ENCODE peak calls at places on chromosome 16, in six cellular contexts. One of them, this sample, is unnamed.

GRCh38 chr16:46873201-46873600 is 11.0 kb upstream of the GPT2 start:
- DNase-seq in myocyte: no peak
- DNase-seq in ELR: no peak
- DNase-seq in A549: no peak
- DNase-seq in IMR-90: no peak
- DNase-seq in left kidney: no peak
- DNase-seq in this sample: no peak

GRCh38 chr16:500699-501098 is 26.8 kb upstream of the CAPN15 start:
- DNase-seq in left kidney: no peak
- DNase-seq in IMR-90: no peak
- DNase-seq in myocyte: no peak
- DNase-seq in A549: no peak
- DNase-seq in ELR: no peak
- DNase-seq in this sample: no peak

GRCh38 chr16:72797606-72798005 is 250.3 kb downstream of the ZFHX3 start:
- DNase-seq in A549: no peak
- DNase-seq in left kidney: no peak
- DNase-seq in IMR-90: no peak
- DNase-seq in myocyte: no peak
- DNase-seq in ELR: no peak
- DNase-seq in this sample: no peak

GRCh38 chr16:73771676-73772075 is 524.9 kb upstream of the PSMD7 start:
- DNase-seq in myocyte: no peak
- DNase-seq in ELR: no peak
- DNase-seq in IMR-90: no peak
- DNase-seq in A549: no peak
- DNase-seq in left kidney: no peak
- DNase-seq in this sample: no peak

GRCh38 chr16:87350681-87351319 is 32.8 kb downstream of the FBXO31 start:
- DNase-seq in left kidney: no peak
- DNase-seq in A549: no peak
- DNase-seq in ELR: peak
- DNase-seq in IMR-90: peak
- DNase-seq in myocyte: peak
- DNase-seq in this sample: no peak

GRCh38 chr16:86198201-86199118 is 299.5 kb downstream of the IRF8 start:
- DNase-seq in left kidney: peak
- DNase-seq in A549: no peak
- DNase-seq in ELR: no peak
- DNase-seq in IMR-90: no peak
- DNase-seq in myocyte: no peak
- DNase-seq in this sample: no peak

GRCh38 chr16:85151603-85152413 is 39.5 kb upstream of the CIBAR2 start:
- DNase-seq in ELR: peak
- DNase-seq in myocyte: peak
- DNase-seq in A549: no peak
- DNase-seq in left kidney: peak
- DNase-seq in IMR-90: peak
- DNase-seq in this sample: no peak

GRCh38 chr16:72255785-72256184 is 83.8 kb upstream of the PMFBP1 start:
- DNase-seq in myocyte: no peak
- DNase-seq in A549: no peak
- DNase-seq in IMR-90: no peak
- DNase-seq in left kidney: no peak
- DNase-seq in ELR: peak
- DNase-seq in this sample: no peak

GRCh38 chr16:52709286-52709685 is 162.3 kb upstream of the TOX3 start:
- DNase-seq in ELR: no peak
- DNase-seq in IMR-90: no peak
- DNase-seq in left kidney: no peak
- DNase-seq in A549: no peak
- DNase-seq in myocyte: no peak
- DNase-seq in this sample: no peak

GRCh38 chr16:24463196-24463945 is 76.0 kb upstream of the RBBP6 start:
- DNase-seq in left kidney: no peak
- DNase-seq in IMR-90: no peak
- DNase-seq in ELR: no peak
- DNase-seq in A549: no peak
- DNase-seq in myocyte: no peak
- DNase-seq in this sample: no peak

GRCh38 chr16:73848993-73849392 is 447.6 kb upstream of the PSMD7 start:
- DNase-seq in IMR-90: no peak
- DNase-seq in myocyte: no peak
- DNase-seq in ELR: no peak
- DNase-seq in left kidney: no peak
- DNase-seq in A549: peak
- DNase-seq in this sample: no peak

GRCh38 chr16:50467943-50468748 is 80.0 kb upstream of the NKD1 start:
- DNase-seq in A549: no peak
- DNase-seq in left kidney: peak
- DNase-seq in myocyte: no peak
- DNase-seq in ELR: peak
- DNase-seq in IMR-90: no peak
- DNase-seq in this sample: peak

GRCh38 chr16:35142809-35143192 is 1683.4 kb downstream of the TP53TG3F start:
- DNase-seq in A549: no peak
- DNase-seq in IMR-90: no peak
- DNase-seq in myocyte: no peak
- DNase-seq in left kidney: no peak
- DNase-seq in ELR: no peak
- DNase-seq in this sample: no peak

GRCh38 chr16:58393138-58393504 is 850 bp downstream of the GINS3 start:
- DNase-seq in IMR-90: no peak
- DNase-seq in ELR: peak
- DNase-seq in left kidney: no peak
- DNase-seq in myocyte: peak
- DNase-seq in A549: no peak
- DNase-seq in this sample: no peak

GRCh38 chr16:81645303-81645702 is 133.8 kb upstream of the PLCG2 start:
- DNase-seq in IMR-90: peak
- DNase-seq in ELR: peak
- DNase-seq in myocyte: peak
- DNase-seq in A549: peak
- DNase-seq in left kidney: peak
- DNase-seq in this sample: no peak

GRCh38 chr16:82603784-82604411 is 22.9 kb upstream of the CDH13 start:
- DNase-seq in left kidney: peak
- DNase-seq in ELR: peak
- DNase-seq in A549: peak
- DNase-seq in IMR-90: peak
- DNase-seq in myocyte: peak
- DNase-seq in this sample: no peak

GRCh38 chr16:85929259-85929704 is 30.3 kb downstream of the IRF8 start:
- DNase-seq in A549: no peak
- DNase-seq in left kidney: peak
- DNase-seq in IMR-90: no peak
- DNase-seq in myocyte: no peak
- DNase-seq in ELR: no peak
- DNase-seq in this sample: no peak

GRCh38 chr16:70267516-70267915 is 15.8 kb upstream of the EXOSC6 start:
- DNase-seq in ELR: peak
- DNase-seq in IMR-90: peak
- DNase-seq in left kidney: peak
- DNase-seq in A549: peak
- DNase-seq in myocyte: peak
- DNase-seq in this sample: no peak

This sample was measured in T-cell.